ENCODE peak calls at places on chromosomes 1 and 21, in nine cellular contexts. P is right atrium auricular region; K is CD8-positive, alpha-beta T cell; M is small intestine; V is vagina; D is neural progenitor cell; C is IMR-90; A is lower lobe of right lung; O is pancreas. L is an unnamed sample.

GRCh38 chr1:36224537-36225297 is 474 bp downstream of the THRAP3 start:
- DNase-seq in K (no peak), A (peak), D (peak), M (peak), O (peak), P (peak), V (no peak), C (peak), L (peak)

GRCh38 chr1:19664453-19665043 is at the start of gene HTR6:
- DNase-seq in K (peak), C (no peak), O (peak), P (no peak), D (no peak), M (no peak), A (no peak), V (no peak), L (no peak)

GRCh38 chr1:1479547-1480483 is 8.2 kb downstream of the ATAD3B start:
- DNase-seq in A (no peak), P (no peak), D (no peak), K (no peak), O (no peak), V (no peak), C (no peak), M (no peak), L (no peak)

GRCh38 chr21:41965045-41965444 is 11.2 kb upstream of the C2CD2 start:
- DNase-seq in K (no peak), A (no peak), P (peak), C (no peak), M (no peak), V (no peak), D (no peak), O (no peak), L (no peak)

GRCh38 chr1:160159846-160160245 is 8.4 kb downstream of the ATP1A4 start:
- DNase-seq in K (no peak), A (no peak), C (no peak), P (no peak), D (no peak), V (no peak), O (no peak), M (no peak), L (no peak)

GRCh38 chr21:45511007-45511406 is 31.2 kb downstream of the SLC19A1 start:
- DNase-seq in O (peak), P (no peak), D (no peak), C (no peak), A (peak), K (no peak), M (no peak), V (no peak), L (no peak)

GRCh38 chr21:26423506-26423905 is 149.6 kb downstream of the CYYR1 start:
- DNase-seq in O (no peak), K (no peak), C (no peak), D (no peak), M (no peak), A (no peak), P (no peak), V (no peak), L (peak)

GRCh38 chr1:2322593-2323295 is 68.6 kb downstream of the MORN1 start:
- DNase-seq in D (no peak), C (no peak), A (peak), O (no peak), M (no peak), K (no peak), P (no peak), V (no peak), L (no peak)

GRCh38 chr1:101178341-101178687 is 58.5 kb upstream of the S1PR1 start:
- DNase-seq in P (no peak), O (no peak), D (no peak), A (no peak), V (no peak), K (no peak), C (no peak), M (no peak), L (no peak)

GRCh38 chr1:154191990-154192450 is at the start of gene TPM3:
- DNase-seq in V (no peak), O (no peak), A (no peak), P (no peak), D (no peak), C (no peak), K (no peak), M (no peak), L (no peak)

GRCh38 chr1:12195416-12195815 is 28.6 kb downstream of the TNFRSF1B start:
- DNase-seq in C (no peak), D (no peak), O (no peak), P (no peak), A (no peak), V (no peak), K (no peak), M (no peak), L (no peak)

GRCh38 chr1:54850082-54850730 is 36.8 kb downstream of the DHCR24 start:
- DNase-seq in D (no peak), M (no peak), A (no peak), P (no peak), K (no peak), V (no peak), O (no peak), C (peak), L (no peak)

GRCh38 chr1:241225741-241226140 is 131.3 kb downstream of the RGS7 start:
- DNase-seq in O (no peak), M (peak), V (no peak), A (no peak), P (no peak), K (no peak), C (no peak), D (no peak), L (no peak)

GRCh38 chr1:24721533-24721932 is 23.7 kb upstream of the CLIC4 start:
- DNase-seq in P (no peak), M (no peak), O (peak), V (no peak), D (no peak), A (no peak), C (no peak), K (no peak), L (no peak)

GRCh38 chr1:31753623-31754349 is 10.4 kb downstream of the ADGRB2 start:
- DNase-seq in O (peak), D (no peak), C (peak), M (peak), K (no peak), A (no peak), P (no peak), V (no peak), L (peak)

GRCh38 chr1:9652379-9653194 is 1.1 kb downstream of the PIK3CD start:
- DNase-seq in V (no peak), C (peak), D (no peak), P (no peak), M (peak), O (peak), A (peak), K (peak), L (no peak)

GRCh38 chr1:184497962-184498723 is 111.3 kb downstream of the C1orf21 start:
- DNase-seq in D (peak), O (no peak), A (no peak), K (no peak), M (no peak), P (no peak), C (no peak), V (no peak), L (no peak)

GRCh38 chr1:56535949-56536348 is 43.4 kb downstream of the PLPP3 start:
- DNase-seq in A (no peak), V (no peak), O (no peak), M (peak), C (no peak), D (no peak), P (no peak), K (no peak), L (no peak)

DNA sequence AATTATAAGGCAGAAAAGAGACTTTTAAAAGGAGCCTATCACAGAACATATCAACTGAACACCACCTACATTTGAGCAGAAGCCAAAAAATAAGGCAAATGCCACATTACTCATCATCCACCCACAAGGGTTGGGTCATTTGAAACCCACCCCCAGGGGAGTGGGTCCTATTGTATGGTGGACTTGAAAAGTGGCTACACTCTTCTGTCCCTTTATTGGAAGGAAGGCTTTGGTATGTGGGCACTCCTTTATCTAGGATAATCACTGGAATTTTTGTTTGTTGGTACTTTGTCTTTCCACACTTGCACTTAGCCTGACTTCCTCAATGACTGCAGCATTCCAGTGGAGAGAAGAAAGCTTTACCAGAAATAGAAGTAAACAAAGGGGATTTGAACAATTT is 157.2 kb upstream of the COL11A1 start:
- DNase-seq in D (peak), V (no peak), A (no peak), M (no peak), C (peak), K (no peak), P (no peak), O (no peak), L (no peak)
- H3K4me3 ChIP-seq in D (no peak), V (no peak), A (no peak), M (no peak), C (no peak), K (no peak), P (no peak), O (no peak), L (no peak)

GRCh38 chr1:220786057-220786336 is 716 bp upstream of the MTARC1 start:
- DNase-seq in O (peak), K (no peak), D (no peak), C (no peak), A (peak), P (no peak), M (no peak), V (no peak), L (no peak)
- H3K4me3 ChIP-seq in O (peak), K (no peak), D (peak), C (no peak), A (peak), P (peak), M (no peak), V (peak), L (no peak)

DNA sequence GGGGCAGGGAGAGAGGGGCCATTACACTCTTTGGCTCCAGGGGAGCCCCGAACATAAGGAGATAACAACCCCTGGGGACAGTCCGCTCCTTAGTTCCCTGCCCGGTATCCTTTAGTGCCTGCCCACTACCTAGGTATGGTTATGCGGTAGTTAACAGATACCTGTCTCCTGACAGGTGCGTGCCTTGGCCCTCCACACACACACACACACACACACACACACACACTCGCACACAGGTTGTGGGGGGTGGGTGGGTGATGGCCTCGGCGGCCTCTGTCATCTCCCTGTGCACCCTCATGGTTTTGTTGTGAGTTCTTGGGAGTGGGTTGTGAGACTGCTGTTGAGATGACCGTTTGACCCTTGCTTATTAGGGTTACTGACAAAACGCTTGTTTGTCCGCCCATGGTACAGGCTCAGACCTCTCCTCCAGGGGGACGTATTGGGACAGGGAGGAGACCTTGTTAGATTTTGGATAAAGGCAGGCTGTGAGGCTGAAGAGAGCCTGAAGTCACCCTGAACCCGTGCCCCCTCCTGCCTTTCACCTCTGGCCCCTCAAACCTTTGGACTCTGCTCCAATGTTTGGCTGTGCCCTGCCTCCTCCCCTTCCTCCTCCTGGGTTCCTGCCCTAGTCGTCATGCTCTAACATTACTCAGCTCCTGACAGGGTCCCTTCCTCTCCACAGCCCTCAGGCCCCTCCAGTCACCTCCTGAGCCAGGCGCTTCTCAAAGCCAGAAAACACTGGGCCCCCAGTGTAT is 976 bp downstream of the RASSF5 start:
- DNase-seq in C (no peak), O (no peak), K (no peak), P (no peak), V (no peak), D (no peak), M (peak), A (no peak), L (no peak)
- H3K4me3 ChIP-seq in C (peak), O (peak), K (peak), P (peak), V (peak), D (peak), M (peak), A (peak), L (peak)

GRCh38 chr1:89126234-89126580 is 293 bp upstream of the GBP2 start:
- DNase-seq in K (no peak), P (no peak), O (no peak), A (no peak), V (no peak), D (no peak), M (no peak), C (no peak), L (no peak)
- H3K4me3 ChIP-seq in K (peak), P (peak), O (no peak), A (peak), V (peak), D (no peak), M (no peak), C (no peak), L (no peak)

DNA sequence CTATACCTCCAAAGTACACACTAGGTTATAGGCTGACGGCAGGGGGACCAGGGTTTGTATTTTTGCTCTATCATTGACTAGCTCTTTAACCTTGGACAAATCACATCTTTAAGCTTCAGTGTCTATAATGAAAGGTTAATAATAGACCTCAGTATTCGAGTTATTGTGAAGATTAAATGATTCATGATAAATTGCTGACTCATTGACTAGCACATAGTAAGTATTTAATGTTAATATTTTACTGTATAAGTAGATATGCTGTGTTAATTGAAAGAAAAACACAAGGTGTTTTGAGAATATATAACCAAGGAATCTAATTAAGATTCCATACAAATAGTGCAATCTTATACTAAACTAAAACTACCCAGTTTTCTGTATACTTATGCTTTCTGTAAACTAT is 1267.6 kb upstream of the ADGRL2 start:
- DNase-seq in O (no peak), D (no peak), M (no peak), K (no peak), C (no peak), A (no peak), V (no peak), P (no peak), L (peak)
- H3K4me3 ChIP-seq in O (no peak), D (no peak), M (no peak), K (no peak), C (no peak), A (no peak), V (no peak), P (no peak), L (no peak)

DNA sequence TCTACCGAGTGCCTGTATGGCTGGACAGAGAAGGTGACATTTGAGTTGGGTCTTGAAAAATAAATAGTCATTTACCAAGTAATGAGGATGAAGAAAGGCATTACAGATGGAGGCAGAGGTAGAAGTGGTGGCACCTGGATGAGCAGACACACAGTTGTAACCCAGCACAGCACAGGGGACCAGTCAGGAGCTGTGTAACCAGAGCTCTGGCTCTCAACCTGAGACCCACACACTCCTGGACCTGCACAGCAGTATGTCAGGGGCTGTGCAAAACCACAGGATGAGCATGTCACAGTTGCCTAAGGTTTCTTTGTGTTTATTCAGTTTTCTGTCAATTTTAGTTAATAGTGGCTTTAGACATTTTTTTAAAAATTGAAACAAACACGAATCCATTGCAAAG is 11.3 kb upstream of the MCOLN3 start:
- DNase-seq in M (no peak), O (no peak), P (no peak), V (no peak), A (no peak), K (no peak), C (no peak), D (no peak), L (no peak)
- H3K4me3 ChIP-seq in M (no peak), O (no peak), P (no peak), V (no peak), A (no peak), K (no peak), C (no peak), D (no peak), L (no peak)